ENCODE peak calls at places on chromosomes 1 and 21, in five cellular contexts. L is left lung, Y is GM23248, K is fibroblast of lung, F is sigmoid colon. R is an unnamed sample.

GRCh38 chr1:10724948-10725852 is 71.2 kb downstream of the CASZ1 start:
- DNase-seq in L (no peak), Y (peak; percentile 79), K (peak; percentile 36), F (peak; percentile 84), R (no peak)

GRCh38 chr1:209513226-209513625 is 70.3 kb upstream of the CAMK1G start:
- DNase-seq in L (no peak), Y (peak; percentile 61), K (peak; percentile 28), F (no peak), R (no peak)

GRCh38 chr1:180181996-180182675 is 27.5 kb downstream of the QSOX1 start:
- DNase-seq in L (no peak), Y (no peak), K (no peak), F (peak; percentile 57), R (no peak)

GRCh38 chr1:23568608-23569383 is 9.5 kb upstream of the ID3 start:
- DNase-seq in L (no peak), Y (peak; percentile 41), K (no peak), F (peak; percentile 66), R (no peak)

GRCh38 chr1:93516164-93516563 is 68.2 kb downstream of the FNBP1L start:
- DNase-seq in L (no peak), Y (no peak), K (no peak), F (no peak), R (no peak)

GRCh38 chr1:203188686-203189232 is 2.3 kb upstream of the CHI3L1 start:
- DNase-seq in L (no peak), Y (no peak), K (no peak), F (peak; percentile 3), R (no peak)

GRCh38 chr21:36889401-36889800 is 77.1 kb downstream of the HLCS start:
- DNase-seq in L (no peak), Y (peak; percentile 3), K (peak; percentile 84), F (no peak), R (no peak)

GRCh38 chr1:155698382-155699038 is 9.6 kb downstream of the DAP3 start:
- DNase-seq in L (no peak), Y (peak; percentile 77), K (peak; percentile 78), F (no peak), R (no peak)

GRCh38 chr21:44735821-44736220 is 24.4 kb upstream of the TSPEAR start:
- DNase-seq in L (no peak), Y (no peak), K (no peak), F (no peak), R (no peak)

GRCh38 chr1:242524571-242525359 is at the start of gene PLD5:
- DNase-seq in L (peak; percentile 67), Y (peak; percentile 17), K (no peak), F (no peak), R (no peak)

GRCh38 chr1:30715216-30715615 is 8.2 kb downstream of the MATN1 start:
- DNase-seq in L (no peak), Y (no peak), K (no peak), F (no peak), R (no peak)

GRCh38 chr21:38167345-38167744 is 89.4 kb upstream of the KCNJ15 start:
- DNase-seq in L (no peak), Y (no peak), K (no peak), F (no peak), R (no peak)

GRCh38 chr21:34498623-34499022 is 13.4 kb downstream of the KCNE1 start:
- DNase-seq in L (no peak), Y (no peak), K (no peak), F (no peak), R (no peak)

DNA sequence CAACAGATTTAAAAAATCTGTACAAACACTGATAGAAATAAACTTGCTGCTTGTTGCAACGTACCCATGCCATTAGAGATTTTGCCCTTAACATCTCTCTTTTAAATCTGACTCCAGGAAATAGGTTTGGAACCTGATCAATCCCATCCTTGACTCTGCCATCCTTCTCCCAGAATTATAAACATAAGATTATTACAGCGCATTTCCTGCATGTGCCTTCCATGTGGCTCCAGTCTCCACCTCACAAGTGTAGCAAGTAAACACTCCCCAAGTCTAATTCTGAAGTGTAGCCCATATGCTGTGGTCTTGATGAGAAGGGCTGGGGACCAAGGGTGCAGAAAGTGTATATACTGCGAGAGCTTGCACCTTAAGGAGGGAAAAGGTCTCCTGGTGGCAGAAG is 101.5 kb upstream of the TSPAN2 start:
- DNase-seq in L (no peak), Y (no peak), K (peak; percentile 47), F (no peak), R (no peak)
- H3K27ac ChIP-seq in L (no peak overlapping the region), Y (peak overlapping the region; percentile 92), K (peak overlapping the region; percentile 52), F (no peak overlapping the region), R (no peak overlapping the region)

DNA sequence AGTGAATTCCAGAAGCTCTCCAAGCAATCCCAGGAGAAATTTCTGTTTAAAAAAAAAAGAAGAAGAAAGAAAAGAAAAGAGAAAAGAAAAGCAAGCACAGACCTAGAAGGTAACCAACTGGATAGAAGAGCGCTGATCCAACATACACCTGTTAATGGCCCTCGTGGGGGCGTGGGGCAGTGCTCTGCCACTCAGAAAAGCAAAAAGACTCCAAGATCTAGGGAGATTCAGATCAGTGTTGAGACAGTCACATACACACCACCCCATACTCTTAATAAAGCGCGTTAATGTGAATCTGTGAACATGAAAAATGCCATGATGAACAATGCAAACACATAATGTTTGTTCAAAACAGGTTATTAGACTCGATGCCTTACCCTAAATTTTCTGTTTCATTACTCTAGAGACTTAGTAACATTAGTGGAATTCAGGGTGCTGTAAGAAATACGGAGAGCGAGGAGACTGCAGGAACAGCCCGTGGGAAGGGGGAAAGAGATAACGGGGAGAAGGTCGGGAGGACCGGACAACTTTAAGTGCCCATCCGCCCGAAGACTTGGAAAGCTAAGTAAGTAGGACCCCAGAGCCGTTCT is 406 bp downstream of the NME7 start:
- DNase-seq in L (no peak), Y (no peak), K (no peak), F (no peak), R (no peak)
- H3K27ac ChIP-seq in L (peak overlapping the region; percentile 90), Y (peak overlapping the region; percentile 90), K (peak overlapping the region; percentile 96), F (peak overlapping the region; percentile 83), R (peak overlapping the region; percentile 40)

DNA sequence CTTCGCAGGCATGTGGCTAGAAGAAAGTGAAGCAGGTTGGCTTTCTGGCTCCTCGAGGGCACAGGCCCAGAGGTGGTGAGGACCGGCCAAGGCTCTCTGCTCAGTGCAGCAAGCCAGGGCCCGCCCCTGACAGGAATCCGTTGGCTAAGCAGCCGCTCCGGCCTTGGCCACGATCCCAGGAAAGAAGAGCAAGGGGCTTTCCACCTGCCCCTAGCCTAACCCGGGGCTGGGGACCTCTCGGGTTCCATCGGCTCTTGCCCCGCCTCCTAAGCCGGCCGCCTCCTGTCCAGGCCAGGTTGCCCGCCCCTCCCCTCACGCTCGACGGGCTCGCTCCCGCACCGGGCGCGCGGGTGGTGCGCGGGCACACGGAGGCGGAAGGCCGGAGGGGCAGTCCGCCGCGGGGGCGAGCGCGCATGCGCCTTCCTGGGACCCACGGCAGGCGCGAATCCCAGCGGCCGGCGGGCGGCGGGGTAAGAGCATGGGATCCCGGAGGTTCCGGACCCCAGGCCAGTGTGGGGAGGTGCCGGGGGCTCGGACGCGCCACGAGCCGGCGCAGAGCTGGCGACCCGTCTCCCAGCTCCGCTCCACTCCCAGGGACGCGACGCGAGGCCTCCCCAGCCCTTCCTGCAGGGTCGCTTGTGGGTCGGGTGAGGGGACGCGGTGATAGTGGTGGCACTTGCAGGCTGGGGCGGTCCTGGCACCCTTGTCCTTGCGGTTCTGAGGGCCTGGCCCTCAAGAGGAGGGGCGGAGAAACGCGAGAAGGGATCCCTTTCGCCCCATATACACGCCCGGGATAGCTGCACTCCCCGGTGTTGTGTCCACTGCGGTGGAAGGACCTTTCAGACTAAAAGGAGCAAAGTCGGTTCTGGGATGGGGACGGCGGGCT is at the start of gene ALG6:
- DNase-seq in L (peak; percentile 100), Y (peak; percentile 94), K (peak; percentile 89), F (peak; percentile 94), R (peak; percentile 82)
- H3K27ac ChIP-seq in L (peak within 1 kb of the TSS; percentile 83), Y (peak within 1 kb of the TSS; percentile 12), K (peak within 1 kb of the TSS; percentile 73), F (peak within 1 kb of the TSS; percentile 87), R (peak within 1 kb of the TSS; percentile 79)

GRCh38 chr1:185674201-185674600 is 60.0 kb upstream of the HMCN1 start:
- DNase-seq in L (no peak), Y (no peak), K (no peak), F (no peak), R (no peak)
- H3K27ac ChIP-seq in L (peak overlapping the region; percentile 77), Y (no peak overlapping the region), K (no peak overlapping the region), F (no peak overlapping the region), R (no peak overlapping the region)

GRCh38 chr1:119766374-119766794 is 2.3 kb downstream of the HMGCS2 start:
- DNase-seq in L (no peak), Y (peak; percentile 17), K (no peak), F (no peak), R (no peak)
- H3K27ac ChIP-seq in L (no peak overlapping the region), Y (no peak overlapping the region), K (no peak overlapping the region), F (peak overlapping the region; percentile 57), R (no peak overlapping the region)

GRCh38 chr1:152928671-152929070 is 18.3 kb upstream of the SPRR5 start:
- DNase-seq in L (no peak), Y (peak; percentile 14), K (no peak), F (no peak), R (no peak)

GRCh38 chr1:152933196-152933595 is 13.8 kb upstream of the SPRR5 start:
- DNase-seq in L (no peak), Y (no peak), K (no peak), F (no peak), R (no peak)

DNA sequence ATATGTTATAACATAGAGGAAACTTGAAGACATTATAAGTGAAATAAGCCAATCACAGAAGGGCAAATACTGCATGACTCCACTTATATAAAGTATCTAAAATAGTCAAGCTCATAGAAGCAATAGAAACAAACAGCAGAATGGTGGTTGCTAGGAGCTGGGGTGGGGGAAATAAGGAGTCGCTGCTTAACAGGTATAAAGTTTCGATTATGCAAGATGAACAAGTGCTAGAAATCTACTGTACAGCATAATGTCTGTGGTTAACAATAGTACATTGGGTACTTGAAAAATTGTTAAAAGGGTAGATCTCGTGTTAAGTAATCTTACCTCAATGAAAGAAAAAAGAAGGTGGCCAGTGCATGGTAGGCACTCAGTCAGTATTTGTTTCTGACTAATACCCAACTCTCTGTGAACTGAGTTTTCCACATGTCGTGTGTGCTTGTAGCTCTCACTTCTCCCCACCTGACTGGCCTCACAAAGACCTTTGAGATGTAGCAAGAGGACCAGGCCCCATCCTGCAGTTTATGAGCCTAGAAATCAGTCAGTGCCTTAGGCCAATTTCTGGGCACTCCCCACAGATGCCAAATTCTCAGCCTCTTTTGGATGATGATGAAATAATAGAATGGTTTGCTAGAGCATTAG is 14.7 kb upstream of the SPRR5 start:
- DNase-seq in L (no peak), Y (no peak), K (no peak), F (no peak), R (no peak)
- H3K27ac ChIP-seq in L (no peak overlapping the region), Y (no peak overlapping the region), K (no peak overlapping the region), F (no peak overlapping the region), R (no peak overlapping the region)

R was measured in substantia nigra.